ENCODE peak calls at places on chromosomes 7 and 10, in eight cellular contexts. G is cardiac muscle cell; Q is cardiac fibroblast; D is AG04450; M is CD8-positive, alpha-beta T cell; Z is choroid plexus epithelial cell; V is A549; T is keratinocyte. K is an unnamed sample.

GRCh38 chr7:71633571-71634008 is 501.6 kb downstream of the GALNT17 start:
- DNase-seq in G (peak), Q (peak), Z (peak), D (peak), V (peak), M (no peak), T (peak), K (peak)

GRCh38 chr10:64257704-64258103 is 736.5 kb downstream of the REEP3 start:
- DNase-seq in G (no peak), M (no peak), V (no peak), D (no peak), T (no peak), Z (no peak), Q (no peak), K (no peak)

GRCh38 chr7:76206633-76207032 is 4.9 kb downstream of the SRRM3 start:
- DNase-seq in V (no peak), M (no peak), D (no peak), T (no peak), Q (peak), Z (peak), G (no peak), K (peak)

GRCh38 chr7:46763348-46763747 is 818.6 kb downstream of the TNS3 start:
- DNase-seq in V (no peak), Z (no peak), T (no peak), D (no peak), Q (peak), G (no peak), M (no peak), K (no peak)

GRCh38 chr7:45978010-45978681 is 57.1 kb upstream of the IGFBP3 start:
- DNase-seq in V (peak), G (peak), Q (peak), D (peak), Z (peak), T (peak), M (no peak), K (peak)

GRCh38 chr7:21454182-21454581 is 26.3 kb downstream of the SP4 start:
- DNase-seq in Q (peak), D (no peak), Z (no peak), M (no peak), G (no peak), T (no peak), V (no peak), K (no peak)

GRCh38 chr10:20004087-20004523 is 187.9 kb downstream of the PLXDC2 start:
- DNase-seq in Q (peak), V (no peak), Z (peak), T (no peak), D (no peak), M (no peak), G (peak), K (peak)

GRCh38 chr10:62853710-62854109 is 37.5 kb upstream of the EGR2 start:
- DNase-seq in T (no peak), M (no peak), V (no peak), D (no peak), G (no peak), Z (peak), Q (no peak), K (no peak)

GRCh38 chr10:116274141-116274861 is 1.3 kb upstream of the GFRA1 start:
- DNase-seq in V (peak), Q (no peak), G (peak), Z (no peak), T (no peak), D (no peak), M (no peak), K (no peak)

GRCh38 chr10:104037261-104037951 is 48.3 kb downstream of the COL17A1 start:
- DNase-seq in T (no peak), M (no peak), G (no peak), D (no peak), Z (no peak), V (no peak), Q (no peak), K (no peak)

GRCh38 chr10:103719036-103719435 is 136.3 kb downstream of the SH3PXD2A start:
- DNase-seq in Q (no peak), G (no peak), D (no peak), M (no peak), T (no peak), Z (no peak), V (no peak), K (no peak)

GRCh38 chr10:46543379-46544014 is 13.0 kb downstream of the GPRIN2 start:
- DNase-seq in M (peak), T (no peak), V (no peak), Z (no peak), Q (no peak), G (no peak), D (no peak), K (no peak)

GRCh38 chr7:130356121-130356759 is 11.6 kb downstream of the CPA5 start:
- DNase-seq in V (peak), D (peak), T (peak), Z (peak), Q (peak), G (peak), M (no peak), K (peak)

GRCh38 chr10:18221123-18221522 is 80.9 kb downstream of the CACNB2 start:
- DNase-seq in D (no peak), V (no peak), T (no peak), G (no peak), Z (no peak), M (no peak), Q (no peak), K (no peak)

GRCh38 chr7:5222861-5223411 is 32.9 kb downstream of the WIPI2 start:
- DNase-seq in V (no peak), Z (no peak), M (no peak), G (no peak), D (no peak), T (no peak), Q (no peak), K (no peak)

GRCh38 chr10:111707066-111707465 is 476.5 kb downstream of the GPAM start:
- DNase-seq in T (no peak), M (no peak), Q (peak), Z (no peak), V (no peak), D (no peak), G (no peak), K (no peak)

GRCh38 chr7:102393467-102393866 is 2.7 kb upstream of the PRKRIP1 start:
- DNase-seq in T (no peak), D (no peak), G (no peak), M (no peak), Q (no peak), V (no peak), Z (peak), K (no peak)

GRCh38 chr7:155257482-155258232 is 40.0 kb upstream of the INSIG1 start:
- DNase-seq in Z (peak), D (no peak), T (peak), V (no peak), M (no peak), Q (peak), G (no peak), K (peak)

GRCh38 chr10:16987129-16987670 is 142.4 kb downstream of the CUBN start:
- DNase-seq in Q (peak), D (peak), V (no peak), M (no peak), T (no peak), Z (peak), G (no peak), K (no peak)

DNA sequence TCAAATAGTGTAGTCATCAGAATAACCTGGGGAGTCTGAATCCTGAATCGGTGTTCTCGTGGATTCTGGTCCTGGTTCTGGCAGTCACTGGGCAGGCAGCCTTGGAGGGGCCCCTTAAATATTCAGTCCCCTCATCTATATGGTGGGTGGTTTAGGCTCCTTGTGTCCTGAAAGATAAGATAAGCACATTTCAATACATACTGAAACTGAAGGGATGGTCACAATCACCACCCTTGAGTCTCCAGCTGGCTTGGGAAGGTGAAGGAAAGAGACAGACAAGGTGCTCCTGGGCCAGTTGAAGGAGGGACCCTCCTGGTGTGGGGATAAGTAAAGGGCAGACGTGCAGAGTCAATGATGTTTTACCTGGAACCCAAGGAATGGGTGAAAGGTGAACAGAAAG is 146.7 kb downstream of the CXCL12 start:
- DNase-seq in D (no peak), G (no peak), Z (no peak), V (no peak), Q (no peak), T (no peak), M (no peak), K (no peak)
- H3K4me3 ChIP-seq in D (no peak), G (no peak), Z (no peak), V (no peak), Q (no peak), T (no peak), M (no peak), K (no peak)

DNA sequence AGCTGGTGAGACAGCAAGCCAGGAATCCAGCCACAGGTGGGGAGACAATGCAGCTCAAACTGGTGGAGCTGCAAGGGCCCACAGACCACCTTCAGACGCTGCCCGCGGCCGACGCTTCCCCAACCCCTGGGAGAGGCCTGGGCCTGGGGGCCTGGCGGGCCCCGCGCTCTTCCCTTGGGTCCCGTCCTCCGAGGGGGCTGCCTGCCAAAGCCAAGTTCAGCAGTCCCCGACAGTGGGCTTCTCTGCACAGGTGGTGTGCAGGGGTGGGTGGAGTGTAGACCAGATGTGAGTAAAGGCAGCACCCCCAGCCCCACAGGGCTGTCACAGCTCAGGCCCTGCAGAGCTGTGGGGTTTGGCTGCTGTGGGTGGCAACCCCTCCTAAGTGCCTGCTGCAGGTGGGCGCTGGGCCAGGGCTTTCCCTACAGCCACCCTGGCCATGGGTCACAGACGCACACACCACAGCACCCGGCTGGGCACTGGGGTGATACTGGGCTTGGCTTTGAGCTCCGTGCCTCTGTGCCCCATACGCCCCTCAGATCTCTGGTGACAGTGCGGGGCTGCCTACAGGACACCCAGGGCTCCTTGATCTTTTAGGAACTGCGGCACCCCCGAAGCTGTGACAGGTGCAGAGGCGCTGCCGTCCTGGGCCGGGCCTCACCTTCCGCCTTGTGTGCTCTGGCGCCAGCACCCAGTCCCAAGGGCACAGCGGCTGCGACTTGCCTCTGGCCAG is 20.5 kb downstream of the BNIP3 start:
- DNase-seq in G (no peak), M (no peak), D (no peak), V (no peak), Z (no peak), Q (no peak), T (no peak), K (no peak)
- H3K4me3 ChIP-seq in G (no peak), M (no peak), D (no peak), V (no peak), Z (no peak), Q (no peak), T (no peak), K (no peak)

GRCh38 chr7:28958235-28958945 is at the start of gene TRIL:
- DNase-seq in G (peak), Z (peak), D (peak), V (no peak), Q (peak), M (no peak), T (no peak), K (peak)

GRCh38 chr7:28957822-28958234 is 302 bp downstream of the TRIL start:
- DNase-seq in M (no peak), Z (peak), G (peak), Q (no peak), D (no peak), V (no peak), T (no peak), K (no peak)

GRCh38 chr7:28960071-28960840 is 2.1 kb upstream of the TRIL start:
- DNase-seq in G (no peak), Z (no peak), D (no peak), Q (no peak), T (no peak), V (no peak), M (no peak), K (no peak)

GRCh38 chr7:28957064-28957821 is 887 bp downstream of the TRIL start:
- DNase-seq in V (no peak), D (no peak), T (no peak), M (no peak), G (peak), Z (peak), Q (peak), K (no peak)

DNA sequence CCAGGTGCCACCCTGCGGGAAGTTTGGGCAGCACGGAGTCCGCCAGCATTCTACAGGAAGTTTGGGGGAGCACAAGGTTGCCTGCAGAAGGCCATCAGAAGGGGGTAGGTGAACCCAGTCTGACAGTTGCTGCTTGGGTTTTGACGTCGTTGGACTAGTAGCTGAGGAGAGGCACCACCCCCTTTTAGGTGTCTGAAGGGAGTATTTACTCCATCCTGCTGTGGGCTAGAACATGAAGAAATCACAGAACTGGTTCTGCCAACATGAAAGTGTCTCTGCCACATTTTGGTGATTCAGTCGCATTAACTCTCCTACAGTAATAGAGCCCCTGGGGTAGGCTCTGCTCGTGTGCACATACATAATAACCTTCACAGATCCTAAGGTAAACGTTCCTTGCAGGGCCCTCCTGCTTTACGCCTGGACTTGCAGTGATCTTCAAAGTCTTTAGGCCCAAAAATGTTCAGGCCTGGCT is 852 bp upstream of the TRIL start:
- DNase-seq in V (no peak), M (no peak), D (no peak), Q (no peak), T (no peak), G (no peak), Z (no peak), K (no peak)
- H3K4me3 ChIP-seq in V (no peak), M (no peak), D (peak), Q (no peak), T (no peak), G (no peak), Z (no peak), K (peak)

DNA sequence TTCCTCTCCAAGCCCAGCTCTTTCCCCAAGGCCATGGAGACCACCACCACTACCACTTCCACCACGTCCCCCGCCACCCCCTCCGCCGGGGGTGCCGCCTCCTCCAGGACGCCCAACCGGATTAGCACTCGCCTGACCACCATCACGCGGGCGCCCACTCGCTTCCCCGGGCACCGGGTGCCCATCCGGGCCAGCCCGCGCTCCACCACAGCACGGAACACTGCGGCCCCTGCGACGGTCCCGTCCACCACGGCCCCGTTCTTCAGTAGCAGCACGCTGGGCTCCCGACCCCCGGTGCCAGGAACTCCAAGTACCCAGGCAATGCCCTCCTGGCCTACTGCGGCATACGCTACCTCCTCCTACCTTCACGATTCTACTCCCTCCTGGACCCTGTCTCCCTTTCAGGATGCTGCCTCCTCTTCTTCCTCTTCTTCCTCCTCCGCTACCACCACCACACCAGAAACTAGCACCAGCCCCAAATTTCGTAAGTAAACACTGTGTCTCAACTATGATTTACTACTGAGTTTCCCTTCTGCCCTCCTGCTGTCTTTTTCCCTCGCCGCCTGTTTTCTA is 772 bp downstream of the NRG3 start:
- DNase-seq in T (no peak), Q (no peak), D (no peak), V (no peak), Z (no peak), G (no peak), M (no peak), K (no peak)
- H3K4me3 ChIP-seq in T (no peak), Q (peak), D (no peak), V (no peak), Z (peak), G (peak), M (peak), K (no peak)

GRCh38 chr10:29923416-29923970 is 135.9 kb downstream of the JCAD start:
- DNase-seq in D (no peak), G (no peak), Q (no peak), M (no peak), V (no peak), T (no peak), Z (no peak), K (no peak)

GRCh38 chr10:29922904-29923303 is 136.5 kb downstream of the JCAD start:
- DNase-seq in V (no peak), Q (no peak), T (no peak), M (no peak), D (no peak), G (peak), Z (no peak), K (no peak)

GRCh38 chr10:29924436-29924835 is 134.9 kb downstream of the JCAD start:
- DNase-seq in Z (no peak), T (no peak), Q (no peak), G (no peak), M (no peak), V (no peak), D (no peak), K (no peak)

GRCh38 chr10:29926649-29927048 is 132.7 kb downstream of the JCAD start:
- DNase-seq in V (no peak), M (no peak), D (peak), Q (peak), T (no peak), G (no peak), Z (peak), K (peak)

DNA sequence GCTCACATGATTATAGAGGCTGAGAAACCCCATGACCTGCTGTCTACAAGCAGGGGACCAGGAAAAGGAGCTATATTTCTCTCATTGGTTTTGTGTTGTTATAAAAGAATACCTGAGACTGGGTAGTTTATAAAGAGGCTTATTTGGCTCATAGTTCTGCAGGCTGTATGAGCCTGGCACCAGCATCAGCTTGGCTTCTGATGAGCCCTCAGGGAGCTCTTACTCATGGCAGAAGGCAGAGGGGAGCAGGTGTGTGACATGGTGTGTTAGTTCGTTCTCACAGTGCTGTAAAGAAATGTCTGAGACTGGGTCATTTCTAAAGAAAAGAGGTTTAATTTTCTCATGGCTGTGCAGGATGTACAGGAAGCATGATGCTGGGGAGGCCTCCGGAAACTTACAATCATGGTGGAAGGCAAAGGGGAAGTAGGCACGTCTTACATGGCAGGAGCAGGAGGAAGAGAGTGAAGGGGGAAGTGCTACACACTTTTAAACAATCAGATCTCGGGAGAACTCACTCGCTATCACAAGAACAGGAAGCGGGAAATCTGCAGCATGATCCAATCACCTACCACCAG is 133.5 kb downstream of the JCAD start:
- DNase-seq in G (no peak), V (no peak), Q (no peak), T (no peak), M (no peak), Z (no peak), D (no peak), K (no peak)
- H3K4me3 ChIP-seq in G (no peak), V (no peak), Q (no peak), T (no peak), M (no peak), Z (no peak), D (no peak), K (no peak)

GRCh38 chr10:101494650-101495049 is 93.4 kb downstream of the POLL start:
- DNase-seq in D (no peak), M (no peak), G (no peak), T (no peak), Z (no peak), Q (no peak), V (no peak), K (no peak)
- H3K4me3 ChIP-seq in D (no peak), M (no peak), G (no peak), T (no peak), Z (no peak), Q (no peak), V (no peak), K (no peak)

DNA sequence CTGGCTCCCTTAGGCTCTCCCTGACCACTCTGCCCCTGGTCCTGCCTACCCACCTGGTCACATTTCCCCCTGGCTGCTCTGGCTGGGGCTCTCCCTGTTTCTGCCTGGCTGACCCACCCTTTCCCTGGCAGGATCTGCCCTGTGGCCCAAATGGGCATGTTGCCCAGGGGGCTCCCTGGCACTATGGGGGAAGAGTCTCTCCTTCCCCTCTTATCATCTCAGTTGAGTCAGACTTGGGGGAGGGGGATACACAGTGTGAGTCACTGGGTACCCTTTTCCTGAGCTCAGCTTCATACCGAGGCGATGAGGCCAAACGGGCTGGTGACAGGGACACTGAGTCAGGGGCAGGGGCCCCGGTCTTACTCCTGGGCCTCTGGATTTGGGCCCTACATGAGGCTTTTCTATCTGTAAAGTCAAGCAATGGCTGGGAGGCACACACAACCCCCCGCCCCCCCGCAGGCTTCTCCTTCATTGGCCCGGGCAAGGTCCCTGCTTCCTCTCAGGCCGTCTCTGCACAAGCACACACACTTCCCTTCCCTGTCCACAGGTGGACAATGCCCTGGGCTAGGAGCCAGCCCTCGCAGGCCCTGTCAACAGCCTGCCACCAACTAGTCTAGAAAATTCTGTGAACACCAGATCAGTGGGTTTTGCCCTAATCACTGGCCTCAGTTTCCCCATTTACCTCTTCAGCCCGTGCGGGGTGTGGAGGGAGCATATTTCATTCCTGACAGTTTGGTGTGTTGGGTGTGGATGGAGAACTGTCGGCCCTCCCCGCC is 627 bp upstream of the FLNC start:
- DNase-seq in G (peak), D (no peak), Q (peak), M (no peak), Z (peak), V (no peak), T (no peak), K (no peak)
- H3K4me3 ChIP-seq in G (peak), D (peak), Q (peak), M (no peak), Z (peak), V (peak), T (peak), K (peak)